ENCODE peak calls at places on chromosomes 4 and X, in seven cellular contexts. C is GM23248, Q is mammary epithelial cell, M is HCT116, S is mesenchymal stem cell, K is neuronal stem cell, F is endothelial cell of umbilical vein. X is an unnamed sample.
A peak's percentile ranks its signal among the peaks of the same experiment; 100 is the strongest.

GRCh38 chrX:119105826-119106225 is 21.8 kb downstream of the KIAA1210 start:
- DNase-seq in C (peak; percentile 58), Q (no peak), M (no peak), S (peak; percentile 22), K (no peak), F (no peak), X (peak; percentile 68)

GRCh38 chrX:19121466-19121865 is 802 bp downstream of the ADGRG2 start:
- DNase-seq in C (no peak), Q (no peak), M (no peak), S (no peak), K (no peak), F (no peak), X (no peak)

GRCh38 chr4:20283039-20283438 is 31.3 kb downstream of the SLIT2 start:
- DNase-seq in C (no peak), Q (no peak), M (no peak), S (no peak), K (peak; percentile 63), F (no peak), X (no peak)

GRCh38 chr4:130646886-130647285 is 1550.9 kb downstream of the C4orf33 start:
- DNase-seq in C (no peak), Q (peak; percentile 1), M (no peak), S (no peak), K (no peak), F (no peak), X (no peak)

GRCh38 chr4:89000844-89001360 is 56.1 kb downstream of the FAM13A start:
- DNase-seq in C (peak; percentile 37), Q (peak; percentile 74), M (no peak), S (peak; percentile 74), K (no peak), F (peak; percentile 72), X (peak; percentile 64)

GRCh38 chr4:138910914-138911336 is 104.7 kb upstream of the NOCT start:
- DNase-seq in C (peak; percentile 93), Q (peak; percentile 87), M (no peak), S (peak; percentile 99), K (peak; percentile 67), F (peak; percentile 99), X (peak; percentile 90)

GRCh38 chr4:7026107-7026506 is 17.1 kb upstream of the TADA2B start:
- DNase-seq in C (no peak), Q (no peak), M (no peak), S (no peak), K (no peak), F (no peak), X (no peak)

GRCh38 chr4:15451866-15452765 is 17.6 kb upstream of the CC2D2A start:
- DNase-seq in C (peak; percentile 94), Q (peak; percentile 84), M (no peak), S (peak; percentile 95), K (no peak), F (no peak), X (peak; percentile 99)

GRCh38 chrX:12999422-12999821 is 24.5 kb downstream of the TMSB4X start:
- DNase-seq in C (no peak), Q (no peak), M (no peak), S (no peak), K (no peak), F (no peak), X (peak; percentile 33)

GRCh38 chr4:57102050-57102564 is 8.1 kb downstream of the IGFBP7 start:
- DNase-seq in C (peak; percentile 84), Q (peak; percentile 31), M (no peak), S (peak; percentile 90), K (no peak), F (peak; percentile 94), X (peak; percentile 83)
- H2AFZ ChIP-seq in C (peak overlapping the region; percentile 26), Q (no peak overlapping the region), M (no peak overlapping the region), S (no peak overlapping the region), K (peak overlapping the region; percentile 51), F (no peak overlapping the region), X (no peak overlapping the region)

DNA sequence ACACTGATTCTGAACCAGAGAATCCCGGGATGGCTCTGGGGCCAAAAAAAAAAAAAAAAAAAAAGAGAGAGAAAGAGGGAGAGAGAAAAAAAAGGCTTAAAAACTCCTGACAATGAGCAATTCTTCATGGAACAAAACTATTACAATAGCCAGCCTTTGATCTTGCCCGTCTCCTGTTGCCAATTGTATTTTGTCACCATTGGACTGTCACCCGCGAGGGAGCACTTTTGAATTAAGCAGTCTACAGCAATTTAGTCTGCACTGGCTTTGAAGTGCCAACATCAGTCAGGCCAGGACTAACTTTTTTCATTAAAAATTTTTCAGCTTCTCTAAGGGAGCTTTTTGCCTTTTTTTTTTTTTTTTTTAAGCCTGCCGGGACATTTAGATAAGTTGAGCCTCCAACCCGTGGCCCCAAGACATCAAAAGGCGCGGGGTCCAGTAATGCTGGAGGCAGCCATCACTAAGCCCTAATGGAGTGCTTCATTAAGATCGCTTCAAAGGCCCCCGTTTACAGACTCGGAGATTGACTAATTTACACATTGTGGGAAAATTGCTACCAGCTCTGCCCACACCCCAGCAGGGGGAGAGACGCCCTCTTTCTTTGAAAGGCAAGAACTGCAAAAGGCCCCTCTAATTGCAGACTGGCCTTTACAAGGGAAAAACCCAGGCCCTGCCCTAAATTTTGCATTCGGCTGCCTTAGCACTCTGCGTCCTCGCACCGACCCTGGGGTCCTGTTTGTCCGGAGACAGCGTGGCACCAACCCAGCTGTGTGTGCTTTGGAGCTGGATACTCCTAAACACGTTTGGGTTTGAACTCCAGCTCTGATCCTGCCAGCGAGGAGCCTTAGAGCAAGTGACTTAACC is 98.1 kb upstream of the MSX1 start:
- DNase-seq in C (peak; percentile 25), Q (no peak), M (peak; percentile 76), S (peak; percentile 29), K (peak; percentile 46), F (no peak), X (no peak)
- H3K9ac ChIP-seq in C (no peak overlapping the region), Q (no peak overlapping the region), M (peak overlapping the region; percentile 69), S (no peak overlapping the region), K (no peak overlapping the region), F (no peak overlapping the region), X (no peak overlapping the region)

DNA sequence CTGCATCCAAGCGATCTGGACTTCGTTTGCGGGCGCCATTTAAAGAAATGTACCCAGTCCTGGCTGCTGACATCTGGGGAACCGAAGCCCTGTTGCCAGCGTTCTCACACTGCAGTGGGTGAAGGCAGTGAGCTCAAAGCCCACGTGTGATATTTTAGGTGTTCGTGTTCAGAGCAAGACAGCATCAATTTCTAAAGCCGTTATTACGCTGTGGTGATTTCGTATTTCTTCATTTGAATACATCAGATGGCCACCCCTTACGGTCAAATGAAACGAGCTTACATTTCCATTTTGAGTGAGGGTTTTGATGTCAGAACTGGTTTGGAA is 380 bp upstream of the C4orf36 start:
- DNase-seq in C (peak; percentile 43), Q (no peak), M (no peak), S (no peak), K (no peak), F (no peak), X (no peak)
- H2AFZ ChIP-seq in C (peak overlapping the region; percentile 94), Q (peak overlapping the region; percentile 39), M (peak overlapping the region; percentile 36), S (peak overlapping the region; percentile 91), K (peak overlapping the region; percentile 99), F (peak overlapping the region; percentile 59), X (peak overlapping the region; percentile 94)

GRCh38 chr4:119087121-119087520 is 48.5 kb upstream of the MYOZ2 start:
- DNase-seq in C (peak; percentile 51), Q (no peak), M (no peak), S (no peak), K (no peak), F (peak; percentile 53), X (peak; percentile 46)
- H3K9ac ChIP-seq in C (no peak overlapping the region), Q (no peak overlapping the region), M (no peak overlapping the region), S (peak overlapping the region; percentile 76), K (no peak overlapping the region), F (no peak overlapping the region), X (no peak overlapping the region)

GRCh38 chr4:21752616-21753015 is 196.0 kb downstream of the KCNIP4 start:
- DNase-seq in C (no peak), Q (no peak), M (no peak), S (no peak), K (no peak), F (no peak), X (no peak)
- H2AFZ ChIP-seq in C (no peak overlapping the region), Q (no peak overlapping the region), M (no peak overlapping the region), S (no peak overlapping the region), K (no peak overlapping the region), F (no peak overlapping the region), X (no peak overlapping the region)